ENCODE peak calls at places on chromosomes 6 and 20, in seven cellular contexts. A, E, B, D, K, G and Z are unnamed samples.

GRCh38 chr6:113405326-113406050 is 451.7 kb upstream of the MARCKS start:
- DNase-seq in A (peak), E (no peak), B (no peak), D (no peak), K (no peak), G (no peak), Z (no peak)

GRCh38 chr6:31495580-31495979 is 2.4 kb upstream of the MICB start:
- DNase-seq in A (no peak), E (no peak), B (no peak), D (no peak), K (no peak), G (peak), Z (no peak)

GRCh38 chr6:68636710-68637470 is 1.8 kb downstream of the ADGRB3 start:
- DNase-seq in A (no peak), E (no peak), B (no peak), D (no peak), K (no peak), G (no peak), Z (no peak)

GRCh38 chr6:15131234-15132195 is 114.4 kb upstream of the JARID2 start:
- DNase-seq in A (no peak), E (no peak), B (no peak), D (no peak), K (no peak), G (no peak), Z (no peak)

GRCh38 chr6:44475417-44475778 is 87.9 kb downstream of the CDC5L start:
- DNase-seq in A (no peak), E (no peak), B (no peak), D (no peak), K (no peak), G (no peak), Z (no peak)

GRCh38 chr6:26577720-26578072 is 19.1 kb upstream of the ABT1 start:
- DNase-seq in A (no peak), E (no peak), B (no peak), D (no peak), K (no peak), G (no peak), Z (no peak)

GRCh38 chr20:47795214-47795667 is 10.0 kb upstream of the SULF2 start:
- DNase-seq in A (no peak), E (no peak), B (no peak), D (peak), K (no peak), G (no peak), Z (no peak)

GRCh38 chr6:118284736-118285360 is 263.2 kb upstream of the PLN start:
- DNase-seq in A (no peak), E (no peak), B (no peak), D (no peak), K (no peak), G (no peak), Z (no peak)

GRCh38 chr20:23493172-23493772 is 2.4 kb downstream of the CST8 start:
- DNase-seq in A (no peak), E (no peak), B (peak), D (no peak), K (no peak), G (no peak), Z (no peak)

GRCh38 chr6:168480481-168480880 is 39.5 kb downstream of the SMOC2 start:
- DNase-seq in A (no peak), E (no peak), B (no peak), D (no peak), K (no peak), G (no peak), Z (no peak)

GRCh38 chr6:17816921-17817611 is 110.3 kb upstream of the NUP153 start:
- DNase-seq in A (no peak), E (no peak), B (no peak), D (no peak), K (no peak), G (no peak), Z (no peak)

GRCh38 chr6:17987576-17988421 is at the start of gene KIF13A:
- DNase-seq in A (no peak), E (peak), B (peak), D (no peak), K (no peak), G (peak), Z (peak)

GRCh38 chr6:154410619-154411044 is 54.0 kb upstream of the IPCEF1 start:
- DNase-seq in A (peak), E (peak), B (no peak), D (no peak), K (no peak), G (no peak), Z (no peak)

GRCh38 chr6:112058673-112059072 is 4.8 kb downstream of the CCN6 start:
- DNase-seq in A (no peak), E (no peak), B (no peak), D (no peak), K (no peak), G (no peak), Z (no peak)

GRCh38 chr20:23061262-23061661 is 11.8 kb upstream of the THBD start:
- DNase-seq in A (no peak), E (no peak), B (no peak), D (no peak), K (no peak), G (no peak), Z (no peak)

GRCh38 chr6:79949235-79949634 is 1.9 kb upstream of the ELOVL4 start:
- DNase-seq in A (no peak), E (peak), B (peak), D (no peak), K (peak), G (peak), Z (peak)

GRCh38 chr6:97068211-97068610 is 143.7 kb downstream of the KLHL32 start:
- DNase-seq in A (no peak), E (no peak), B (peak), D (no peak), K (no peak), G (peak), Z (no peak)

GRCh38 chr6:36884610-36885009 is 1.1 kb upstream of the C6orf89 start:
- DNase-seq in A (no peak), E (no peak), B (no peak), D (no peak), K (no peak), G (no peak), Z (no peak)

GRCh38 chr6:168676552-168677317 is 235.8 kb downstream of the SMOC2 start:
- DNase-seq in A (no peak), E (no peak), B (no peak), D (no peak), K (no peak), G (no peak), Z (no peak)

GRCh38 chr6:121780325-121781313 is 345.2 kb downstream of the GJA1 start:
- DNase-seq in A (peak), E (peak), B (no peak), D (peak), K (no peak), G (no peak), Z (no peak)

DNA sequence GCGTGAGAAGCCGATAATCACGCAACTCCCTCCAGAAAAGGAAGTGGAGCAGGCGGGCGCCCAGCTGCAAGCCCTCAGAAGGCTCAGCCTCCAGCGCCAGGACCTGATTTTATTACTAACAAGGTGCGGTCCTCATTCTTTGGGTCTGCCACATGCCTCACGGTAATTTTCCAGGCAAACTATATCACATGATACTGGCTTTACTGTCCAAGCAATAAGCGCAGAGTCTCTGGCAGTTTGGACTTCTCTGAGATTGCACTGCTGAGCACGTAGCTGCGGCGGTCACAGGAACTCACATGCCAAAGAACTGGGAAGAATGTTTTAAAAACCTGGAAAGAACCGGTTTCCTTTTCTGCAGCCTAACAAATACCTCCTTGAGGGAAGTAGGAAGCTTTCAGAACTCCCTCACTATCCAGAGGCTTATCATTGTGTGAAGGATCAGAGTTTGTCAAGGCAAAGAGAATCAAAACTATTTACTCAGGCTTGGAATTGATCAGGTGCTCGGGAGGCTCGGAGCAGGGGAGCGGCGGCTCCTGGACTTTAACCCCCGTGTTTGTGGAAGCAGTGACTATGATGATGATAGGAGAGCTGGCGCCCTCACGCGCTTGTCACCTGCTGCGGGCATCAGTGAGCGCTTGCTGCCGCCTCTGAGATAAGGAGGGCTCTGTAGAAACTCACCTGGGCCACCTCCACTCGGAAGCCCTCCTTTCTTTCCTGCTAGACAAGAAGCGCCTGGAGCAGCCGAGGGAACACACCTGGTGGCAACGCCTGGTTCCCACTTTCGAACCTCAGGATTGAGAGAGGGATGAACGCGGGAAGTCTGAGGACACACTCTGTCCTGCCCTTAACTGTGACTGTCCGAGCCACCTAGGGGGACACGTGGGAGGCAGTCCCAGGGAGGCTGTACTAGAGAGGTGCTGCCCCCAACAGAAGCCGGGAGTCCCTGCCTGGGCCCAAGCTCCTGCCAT is 27.2 kb upstream of the SYNJ2 start:
- DNase-seq in A (peak), E (no peak), B (no peak), D (no peak), K (no peak), G (no peak), Z (no peak)
- TF ChIP-seq CTCF in A (no peak), E (no peak), B (peak), D (no peak), K (no peak), G (no peak), Z (no peak)

DNA sequence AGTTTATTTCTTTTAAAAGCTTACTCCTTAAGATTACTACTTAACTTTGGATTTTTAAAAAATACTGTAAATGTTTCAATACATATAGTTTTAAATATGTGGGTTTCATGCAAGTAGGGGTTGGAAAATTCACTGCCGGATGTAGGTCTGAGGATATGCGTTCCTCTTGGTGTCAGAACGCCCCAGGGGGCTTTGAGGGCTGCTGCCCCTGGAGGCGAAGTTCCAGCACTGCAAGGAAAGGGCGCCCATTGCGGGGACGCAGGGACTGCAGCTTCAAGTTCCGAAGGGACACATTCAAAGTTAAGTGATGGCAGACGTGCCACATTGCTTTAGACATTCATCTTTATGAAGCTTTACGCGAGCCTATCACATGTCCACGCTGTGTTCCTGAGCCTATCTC is 152.9 kb downstream of the SOD2 start:
- DNase-seq in A (no peak), E (no peak), B (peak), D (no peak), K (no peak), G (peak), Z (no peak)
- TF ChIP-seq CTCF in A (peak), E (no peak), B (peak), D (no peak), K (no peak), G (peak), Z (no peak)

GRCh38 chr6:48765352-48765961 is 654.5 kb upstream of the PTCHD4 start:
- DNase-seq in A (no peak), E (no peak), B (peak), D (no peak), K (no peak), G (peak), Z (peak)
- TF ChIP-seq CTCF in A (peak), E (no peak), B (no peak), D (no peak), K (no peak), G (peak), Z (peak)

GRCh38 chr6:33826537-33826936 is 22.7 kb upstream of the MLN start:
- DNase-seq in A (no peak), E (no peak), B (no peak), D (no peak), K (no peak), G (peak), Z (no peak)
- TF ChIP-seq CTCF in A (no peak), E (no peak), B (peak), D (no peak), K (no peak), G (peak), Z (no peak)

GRCh38 chr20:49578436-49578835 is 10.5 kb upstream of the PTGIS start:
- DNase-seq in A (no peak), E (no peak), B (no peak), D (no peak), K (no peak), G (no peak), Z (no peak)

GRCh38 chr20:49581482-49581881 is 13.5 kb upstream of the PTGIS start:
- DNase-seq in A (no peak), E (no peak), B (no peak), D (no peak), K (no peak), G (no peak), Z (no peak)

GRCh38 chr20:49580818-49581174 is 12.9 kb upstream of the PTGIS start:
- DNase-seq in A (no peak), E (no peak), B (no peak), D (no peak), K (no peak), G (no peak), Z (no peak)

GRCh38 chr20:49579195-49579594 is 11.3 kb upstream of the PTGIS start:
- DNase-seq in A (no peak), E (no peak), B (no peak), D (no peak), K (no peak), G (no peak), Z (no peak)

DNA sequence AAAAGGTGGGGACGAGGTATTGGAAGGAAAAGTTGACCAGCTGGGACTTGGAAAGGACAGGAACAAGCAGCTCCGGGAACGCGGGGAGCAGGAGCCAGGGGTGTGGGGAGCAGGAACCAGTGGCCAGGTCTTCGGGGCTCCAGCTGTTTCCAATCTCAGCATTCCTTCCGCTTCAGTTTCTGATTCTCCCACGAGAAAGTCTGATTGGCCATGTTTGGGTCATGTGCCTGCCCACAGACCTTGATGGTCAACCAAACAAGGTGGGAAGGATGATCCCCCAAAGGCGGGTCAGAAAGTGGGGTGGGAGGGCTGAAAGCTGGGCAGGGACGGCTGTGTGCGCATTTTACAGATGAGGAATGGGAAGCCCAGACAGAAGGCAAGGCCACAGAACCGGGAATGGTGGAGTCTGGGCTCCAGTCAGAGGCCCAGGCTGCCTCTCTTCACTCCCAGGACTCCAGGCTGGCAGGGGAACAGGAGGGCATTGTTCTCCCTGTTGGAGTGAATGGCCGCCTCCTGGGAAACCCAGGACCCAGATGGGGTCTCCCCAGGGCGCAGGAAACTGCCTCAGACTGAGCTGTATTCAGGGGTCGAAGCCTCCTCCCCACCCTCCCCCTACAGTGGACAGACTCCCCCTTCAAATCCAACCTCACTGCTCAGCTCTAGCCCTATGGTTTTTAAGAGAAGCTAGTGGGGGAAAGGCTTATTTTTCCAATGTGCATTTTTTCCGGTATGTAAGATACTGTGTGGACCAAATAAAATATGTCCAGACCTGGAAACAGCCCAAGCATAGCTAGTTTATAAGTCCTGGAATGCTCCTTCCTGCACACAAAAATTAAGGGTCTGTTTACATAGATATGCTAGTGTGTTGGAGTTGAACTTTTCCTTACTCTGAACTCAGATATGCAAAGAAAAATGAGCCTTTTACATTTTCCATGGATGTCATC is 12.2 kb upstream of the PTGIS start:
- DNase-seq in A (no peak), E (peak), B (no peak), D (no peak), K (no peak), G (no peak), Z (no peak)
- TF ChIP-seq CTCF in A (no peak), E (no peak), B (no peak), D (no peak), K (no peak), G (no peak), Z (no peak)

DNA sequence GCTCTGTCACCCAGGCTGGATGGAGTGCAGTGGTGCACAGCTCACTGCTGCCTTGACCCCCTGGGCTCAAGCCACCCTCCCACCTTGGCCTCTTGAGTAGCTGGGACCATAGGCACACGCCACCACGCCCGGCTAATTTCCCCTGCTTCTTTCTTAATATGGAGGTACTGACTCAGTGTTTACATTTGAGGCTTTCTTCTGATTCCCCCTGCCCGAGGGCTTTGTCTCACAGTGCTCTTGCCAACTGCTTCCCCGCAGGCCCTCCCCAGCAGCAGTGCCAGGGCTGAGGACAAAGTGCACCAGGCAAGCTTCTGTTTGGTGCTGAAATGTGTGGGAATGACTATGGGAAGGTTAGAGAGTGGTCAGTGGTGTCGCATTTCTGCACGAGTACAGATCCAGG is 34.8 kb downstream of the NR2E1 start:
- DNase-seq in A (no peak), E (no peak), B (no peak), D (no peak), K (no peak), G (no peak), Z (no peak)
- TF ChIP-seq CTCF in A (no peak), E (no peak), B (no peak), D (no peak), K (no peak), G (no peak), Z (no peak)

DNA sequence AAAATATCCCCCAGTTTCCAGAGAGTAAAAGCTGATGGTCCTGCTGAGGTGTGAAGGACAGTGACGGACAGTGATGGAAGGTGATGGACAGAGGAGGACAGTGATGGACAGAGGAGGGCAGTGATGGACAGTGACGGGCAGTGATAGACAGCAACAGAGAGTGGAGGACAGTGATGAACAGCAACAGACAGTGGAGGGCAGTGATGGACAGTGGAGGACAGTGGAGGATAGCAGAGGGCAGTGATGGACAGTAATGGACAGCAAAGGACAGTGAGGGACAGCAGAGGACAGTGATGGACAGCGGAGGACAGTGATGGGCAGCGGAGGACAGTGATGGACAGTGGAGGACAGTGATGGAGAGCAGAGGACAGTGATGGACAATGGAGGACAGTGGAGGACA is 2.7 kb upstream of the NKAIN4 start:
- DNase-seq in A (no peak), E (no peak), B (no peak), D (no peak), K (no peak), G (no peak), Z (no peak)
- TF ChIP-seq CTCF in A (no peak), E (no peak), B (no peak), D (no peak), K (no peak), G (no peak), Z (no peak)

GRCh38 chr20:45372646-45373352 is 5.3 kb downstream of the TP53TG5 start:
- DNase-seq in A (no peak), E (no peak), B (no peak), D (no peak), K (no peak), G (no peak), Z (no peak)

GRCh38 chr20:45374966-45375365 is 3.2 kb downstream of the TP53TG5 start:
- DNase-seq in A (no peak), E (no peak), B (no peak), D (no peak), K (no peak), G (no peak), Z (no peak)

GRCh38 chr20:45372241-45372640 is 5.9 kb downstream of the TP53TG5 start:
- DNase-seq in A (no peak), E (no peak), B (no peak), D (no peak), K (no peak), G (no peak), Z (no peak)

GRCh38 chr20:45373353-45374100 is 4.6 kb downstream of the TP53TG5 start:
- DNase-seq in A (no peak), E (peak), B (peak), D (no peak), K (peak), G (peak), Z (peak)

GRCh38 chr20:45374101-45374467 is 4.0 kb downstream of the TP53TG5 start:
- DNase-seq in A (no peak), E (no peak), B (no peak), D (no peak), K (no peak), G (no peak), Z (no peak)
- TF ChIP-seq CTCF in A (no peak), E (no peak), B (no peak), D (no peak), K (peak), G (peak), Z (no peak)

GRCh38 chr20:3823881-3824280 is 3.5 kb downstream of the AP5S1 start:
- DNase-seq in A (no peak), E (no peak), B (no peak), D (no peak), K (no peak), G (no peak), Z (no peak)

GRCh38 chr20:3819413-3820047 is 817 bp upstream of the AP5S1 start:
- DNase-seq in A (no peak), E (no peak), B (no peak), D (no peak), K (no peak), G (peak), Z (no peak)

GRCh38 chr20:3820048-3820900 is at the start of gene AP5S1:
- DNase-seq in A (peak), E (peak), B (peak), D (peak), K (peak), G (peak), Z (peak)

GRCh38 chr20:3820901-3821727 is 767 bp downstream of the AP5S1 start:
- DNase-seq in A (no peak), E (no peak), B (no peak), D (no peak), K (no peak), G (no peak), Z (no peak)

GRCh38 chr20:3821996-3822395 is 1.6 kb downstream of the AP5S1 start:
- DNase-seq in A (no peak), E (no peak), B (no peak), D (no peak), K (no peak), G (no peak), Z (no peak)
- TF ChIP-seq CTCF in A (no peak), E (no peak), B (no peak), D (no peak), K (no peak), G (no peak), Z (no peak)

GRCh38 chr6:126002755-126003390 is 16.5 kb downstream of the TRMT11 start:
- DNase-seq in A (no peak), E (no peak), B (no peak), D (no peak), K (no peak), G (no peak), Z (no peak)

GRCh38 chr6:126007795-126008194 is 21.5 kb downstream of the TRMT11 start:
- DNase-seq in A (no peak), E (no peak), B (no peak), D (no peak), K (no peak), G (no peak), Z (no peak)
- TF ChIP-seq CTCF in A (no peak), E (no peak), B (no peak), D (no peak), K (no peak), G (no peak), Z (no peak)